ENCODE peak calls at places on chromosomes 7 and 10, in ten cellular contexts. J, O, S, P, X, Z, V, L, R and E are unnamed samples.

GRCh38 chr10:7218974-7219373 is 191.9 kb downstream of the SFMBT2 start:
- DNase-seq in J (no peak), O (no peak), S (no peak), P (peak; percentile 17), X (no peak), Z (no peak), V (no peak), L (no peak), R (no peak), E (no peak)

GRCh38 chr7:134865001-134865845 is 85.8 kb downstream of the CALD1 start:
- DNase-seq in J (no peak), O (no peak), S (no peak), P (peak; percentile 76), X (no peak), Z (no peak), V (no peak), L (no peak), R (no peak), E (no peak)

GRCh38 chr10:68118657-68119056 is 9.4 kb downstream of the MYPN start:
- DNase-seq in J (no peak), O (no peak), S (no peak), P (no peak), X (no peak), Z (no peak), V (no peak), L (no peak), R (no peak), E (no peak)

GRCh38 chr7:45469103-45469502 is 105.1 kb upstream of the ADCY1 start:
- DNase-seq in J (no peak), O (no peak), S (no peak), P (no peak), X (no peak), Z (no peak), V (no peak), L (no peak), R (no peak), E (no peak)

GRCh38 chr7:151838861-151839381 is 38.0 kb downstream of the PRKAG2 start:
- DNase-seq in J (no peak), O (no peak), S (peak; percentile 78), P (no peak), X (no peak), Z (no peak), V (no peak), L (peak; percentile 91), R (no peak), E (no peak)

GRCh38 chr7:138543739-138544138 is 83.7 kb downstream of the TRIM24 start:
- DNase-seq in J (no peak), O (no peak), S (no peak), P (no peak), X (no peak), Z (no peak), V (no peak), L (no peak), R (no peak), E (no peak)

GRCh38 chr10:126270116-126270515 is 118.2 kb downstream of the ADAM12 start:
- DNase-seq in J (no peak), O (no peak), S (no peak), P (peak; percentile 84), X (no peak), Z (no peak), V (no peak), L (no peak), R (no peak), E (no peak)

GRCh38 chr10:54985732-54986131 is 184.7 kb upstream of the PCDH15 start:
- DNase-seq in J (no peak), O (no peak), S (no peak), P (no peak), X (no peak), Z (no peak), V (no peak), L (no peak), R (no peak), E (no peak)

GRCh38 chr7:24403557-24403956 is 119.6 kb downstream of the NPY start:
- DNase-seq in J (no peak), O (no peak), S (no peak), P (no peak), X (no peak), Z (no peak), V (no peak), L (no peak), R (no peak), E (no peak)

GRCh38 chr10:34075269-34075926 is 739.7 kb downstream of the PARD3 start:
- DNase-seq in J (no peak), O (no peak), S (no peak), P (no peak), X (peak; percentile 15), Z (peak; percentile 51), V (no peak), L (peak; percentile 18), R (no peak), E (no peak)

GRCh38 chr10:3467052-3467906 is 294.7 kb upstream of the PITRM1 start:
- DNase-seq in J (peak; percentile 93), O (peak; percentile 73), S (no peak), P (peak; percentile 93), X (peak; percentile 86), Z (peak; percentile 65), V (peak; percentile 55), L (peak; percentile 85), R (peak; percentile 95), E (peak; percentile 90)

GRCh38 chr7:18753972-18754610 is 258.5 kb downstream of the HDAC9 start:
- DNase-seq in J (no peak), O (no peak), S (no peak), P (peak; percentile 94), X (no peak), Z (no peak), V (no peak), L (no peak), R (no peak), E (no peak)

GRCh38 chr7:28160551-28160991 is 20.0 kb downstream of the JAZF1 start:
- DNase-seq in J (no peak), O (no peak), S (no peak), P (peak; percentile 88), X (no peak), Z (no peak), V (no peak), L (no peak), R (no peak), E (no peak)

GRCh38 chr7:32533313-32534024 is 38.2 kb downstream of the AVL9 start:
- DNase-seq in J (no peak), O (no peak), S (no peak), P (peak; percentile 44), X (no peak), Z (no peak), V (no peak), L (no peak), R (no peak), E (no peak)

DNA sequence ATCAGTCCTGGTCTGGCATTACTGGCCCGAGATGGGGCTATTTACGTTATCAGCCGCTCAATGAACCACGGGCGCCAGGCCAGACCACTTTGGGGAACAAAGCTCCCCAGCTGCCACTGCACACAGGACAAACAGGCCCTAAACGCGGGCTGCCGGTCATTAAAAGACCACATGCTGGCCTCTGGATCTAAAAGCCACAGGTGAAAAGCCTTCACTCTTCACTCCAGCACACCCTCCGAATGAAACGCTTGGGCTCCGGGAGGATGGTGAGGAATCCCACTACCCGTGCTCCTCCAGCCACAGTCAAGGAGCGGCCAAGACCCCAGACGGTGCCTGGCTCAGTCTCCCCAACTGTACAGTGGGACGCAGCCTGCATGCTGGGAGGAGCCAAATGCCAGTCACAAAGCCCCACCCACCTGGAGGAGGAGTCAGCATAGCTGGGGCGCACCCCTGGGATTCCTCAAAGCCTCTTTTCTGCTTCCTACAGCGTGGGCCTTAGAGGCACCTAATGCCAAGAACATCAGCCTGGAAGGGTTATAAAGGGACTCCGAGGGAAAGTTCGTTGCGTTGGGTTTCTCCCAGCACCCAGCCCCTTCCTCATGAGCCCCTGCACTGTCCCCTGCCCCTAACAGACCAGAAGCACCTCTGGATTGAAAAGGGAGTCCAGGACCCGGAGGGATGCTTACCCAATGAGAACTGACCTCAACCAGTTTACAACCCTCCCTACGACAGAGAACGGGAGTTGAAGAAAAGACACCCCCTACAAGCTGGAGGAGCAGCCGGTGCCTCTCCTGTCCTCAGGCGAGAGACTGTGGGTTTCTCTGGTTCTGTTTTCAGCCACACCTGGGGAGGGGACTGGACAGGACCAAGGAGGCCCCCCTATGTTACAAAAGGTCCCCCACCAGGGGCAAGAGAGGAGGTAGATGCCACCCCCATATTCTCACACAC is 4.7 kb downstream of the PDGFA start:
- DNase-seq in J (no peak), O (no peak), S (no peak), P (no peak), X (no peak), Z (no peak), V (peak; percentile 77), L (no peak), R (no peak), E (peak; percentile 51)
- TF ChIP-seq POLR2A in J (no peak), O (no peak), S (peak; percentile 41), P (no peak), X (no peak), Z (no peak), V (no peak), L (no peak), R (no peak), E (no peak)

GRCh38 chr7:100029591-100029990 is 14.2 kb downstream of the ZKSCAN1 start:
- DNase-seq in J (no peak), O (no peak), S (no peak), P (no peak), X (no peak), Z (no peak), V (no peak), L (no peak), R (no peak), E (no peak)
- H3K27ac ChIP-seq in J (no peak overlapping the region), O (no peak overlapping the region), S (no peak overlapping the region), P (no peak overlapping the region), X (no peak overlapping the region), Z (no peak overlapping the region), V (no peak overlapping the region), L (no peak overlapping the region), R (no peak overlapping the region), E (no peak overlapping the region)

DNA sequence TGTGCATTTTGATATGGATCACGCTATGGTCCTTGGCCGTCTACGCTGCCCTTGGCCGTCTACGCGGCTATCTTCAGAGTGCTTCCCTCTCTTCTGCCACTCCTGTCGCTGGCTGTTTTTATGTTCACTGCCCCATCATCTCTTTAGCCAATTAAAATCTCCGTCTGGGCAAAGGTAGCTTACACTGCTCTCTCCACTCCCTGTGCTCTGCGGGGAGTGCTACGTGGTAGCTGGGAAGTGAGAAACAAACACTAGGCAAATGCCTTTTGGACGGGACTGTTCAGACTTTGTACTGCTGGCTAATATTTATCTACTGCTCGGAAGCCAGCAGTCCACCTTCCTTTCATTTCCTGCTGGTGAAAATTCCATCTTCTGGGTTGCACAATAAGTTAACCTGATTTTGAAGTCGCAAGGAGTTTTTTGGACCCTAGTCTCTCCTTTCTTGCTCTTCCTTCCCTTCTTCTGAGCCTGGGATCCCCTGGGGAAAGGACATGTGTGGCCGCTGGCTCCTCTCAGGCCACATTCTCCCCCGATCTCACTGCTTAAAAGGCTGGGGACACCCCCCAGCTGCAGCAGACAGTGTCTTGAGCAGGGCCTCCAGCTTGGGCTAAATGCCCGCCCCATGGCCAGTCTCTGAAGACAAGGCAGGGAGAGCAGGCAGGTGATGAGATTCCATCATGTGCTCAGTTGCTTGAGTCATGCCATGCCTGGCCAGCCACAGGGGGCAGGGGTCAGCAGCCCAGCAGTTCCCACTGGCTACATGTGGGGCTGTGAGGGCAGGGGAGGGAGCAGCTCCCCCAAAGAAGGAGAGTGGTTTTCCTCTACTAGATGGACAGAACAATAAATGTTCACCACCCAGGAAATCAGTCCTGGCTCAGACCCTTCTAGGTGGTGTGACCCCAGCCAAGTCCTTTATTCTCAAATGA is 25.5 kb upstream of the RBM33 start:
- DNase-seq in J (no peak), O (peak; percentile 66), S (no peak), P (peak; percentile 58), X (no peak), Z (no peak), V (peak; percentile 73), L (peak; percentile 43), R (no peak), E (no peak)
- TF ChIP-seq POLR2A in J (no peak), O (peak; percentile 29), S (peak; percentile 73), P (no peak), X (no peak), Z (no peak), V (no peak), L (no peak), R (no peak), E (no peak)

GRCh38 chr10:77920495-77920894 is 6.1 kb downstream of the DLG5 start:
- DNase-seq in J (no peak), O (no peak), S (no peak), P (no peak), X (no peak), Z (no peak), V (no peak), L (no peak), R (no peak), E (no peak)
- H3K27ac ChIP-seq in J (no peak overlapping the region), O (peak overlapping the region; percentile 71), S (no peak overlapping the region), P (no peak overlapping the region), X (peak overlapping the region; percentile 73), Z (no peak overlapping the region), V (no peak overlapping the region), L (no peak overlapping the region), R (no peak overlapping the region), E (no peak overlapping the region)